ENCODE peak calls at places on chromosomes 7 and 10, in five cellular contexts. One of them, this sample, is unnamed.
A peak's percentile ranks its signal among the peaks of the same experiment; 100 is the strongest.

GRCh38 chr10:21727452-21728168 is 193.6 kb downstream of the MLLT10 start:
- DNase-seq in CD8-positive, alpha-beta T cell: no peak
- DNase-seq in suprapubic skin: no peak
- DNase-seq in sigmoid colon: no peak
- DNase-seq in Panc1: no peak
- DNase-seq in this sample: peak; percentile 40

GRCh38 chr7:156177396-156178055 is 365.3 kb upstream of the SHH start:
- DNase-seq in CD8-positive, alpha-beta T cell: no peak
- DNase-seq in suprapubic skin: peak; percentile 52
- DNase-seq in sigmoid colon: no peak
- DNase-seq in Panc1: no peak
- DNase-seq in this sample: no peak

GRCh38 chr7:138400400-138400886 is 59.6 kb upstream of the TRIM24 start:
- DNase-seq in CD8-positive, alpha-beta T cell: no peak
- DNase-seq in suprapubic skin: no peak
- DNase-seq in sigmoid colon: no peak
- DNase-seq in Panc1: no peak
- DNase-seq in this sample: no peak

GRCh38 chr7:105205592-105206211 is 183.0 kb downstream of the SRPK2 start:
- DNase-seq in CD8-positive, alpha-beta T cell: no peak
- DNase-seq in suprapubic skin: no peak
- DNase-seq in sigmoid colon: no peak
- DNase-seq in Panc1: no peak
- DNase-seq in this sample: no peak

GRCh38 chr7:118222591-118222990 is 1.9 kb upstream of the ANKRD7 start:
- DNase-seq in CD8-positive, alpha-beta T cell: no peak
- DNase-seq in suprapubic skin: no peak
- DNase-seq in sigmoid colon: no peak
- DNase-seq in Panc1: no peak
- DNase-seq in this sample: no peak

GRCh38 chr10:122056431-122057094 is 67.6 kb downstream of the TACC2 start:
- DNase-seq in CD8-positive, alpha-beta T cell: no peak
- DNase-seq in suprapubic skin: no peak
- DNase-seq in sigmoid colon: peak; percentile 57
- DNase-seq in Panc1: no peak
- DNase-seq in this sample: no peak

GRCh38 chr10:22475857-22476600 is 130.7 kb downstream of the SPAG6 start:
- DNase-seq in CD8-positive, alpha-beta T cell: no peak
- DNase-seq in suprapubic skin: no peak
- DNase-seq in sigmoid colon: no peak
- DNase-seq in Panc1: no peak
- DNase-seq in this sample: no peak

GRCh38 chr7:21828846-21829245 is 116.9 kb downstream of the CDCA7L start:
- DNase-seq in CD8-positive, alpha-beta T cell: no peak
- DNase-seq in suprapubic skin: no peak
- DNase-seq in sigmoid colon: no peak
- DNase-seq in Panc1: no peak
- DNase-seq in this sample: no peak

GRCh38 chr10:77062381-77062780 is 575.2 kb downstream of the KCNMA1 start:
- DNase-seq in CD8-positive, alpha-beta T cell: no peak
- DNase-seq in suprapubic skin: no peak
- DNase-seq in sigmoid colon: no peak
- DNase-seq in Panc1: no peak
- DNase-seq in this sample: no peak

GRCh38 chr7:141320287-141320686 is 230.9 kb upstream of the AGK start:
- DNase-seq in CD8-positive, alpha-beta T cell: no peak
- DNase-seq in suprapubic skin: no peak
- DNase-seq in sigmoid colon: no peak
- DNase-seq in Panc1: no peak
- DNase-seq in this sample: no peak

DNA sequence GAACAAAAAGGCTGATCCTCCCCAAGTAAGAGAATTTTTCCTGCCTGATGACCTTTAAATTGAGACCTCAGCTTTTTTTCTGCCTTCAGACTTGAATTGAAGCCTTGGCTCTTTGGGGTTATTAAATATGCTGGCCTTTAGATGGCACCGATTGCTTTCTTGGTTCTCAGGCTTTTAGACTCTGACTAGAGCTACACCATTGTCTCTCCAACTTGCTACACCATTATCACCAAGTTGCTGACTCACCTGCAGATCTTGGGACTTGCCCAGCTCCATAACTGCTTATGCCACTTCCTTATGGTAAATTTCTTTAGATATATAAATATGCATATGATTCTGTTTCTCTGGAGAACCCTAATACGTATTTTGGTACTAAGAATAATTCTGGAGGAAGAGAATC is 3.1 kb upstream of the ABCA13 start:
- DNase-seq in CD8-positive, alpha-beta T cell: no peak
- DNase-seq in suprapubic skin: no peak
- DNase-seq in sigmoid colon: no peak
- DNase-seq in Panc1: no peak
- DNase-seq in this sample: peak; percentile 71
- TF ChIP-seq CTCF in CD8-positive, alpha-beta T cell: no peak
- TF ChIP-seq CTCF in suprapubic skin: no peak
- TF ChIP-seq CTCF in sigmoid colon: no peak
- TF ChIP-seq CTCF in Panc1: peak; percentile 38
- TF ChIP-seq CTCF in this sample: peak; percentile 37

DNA sequence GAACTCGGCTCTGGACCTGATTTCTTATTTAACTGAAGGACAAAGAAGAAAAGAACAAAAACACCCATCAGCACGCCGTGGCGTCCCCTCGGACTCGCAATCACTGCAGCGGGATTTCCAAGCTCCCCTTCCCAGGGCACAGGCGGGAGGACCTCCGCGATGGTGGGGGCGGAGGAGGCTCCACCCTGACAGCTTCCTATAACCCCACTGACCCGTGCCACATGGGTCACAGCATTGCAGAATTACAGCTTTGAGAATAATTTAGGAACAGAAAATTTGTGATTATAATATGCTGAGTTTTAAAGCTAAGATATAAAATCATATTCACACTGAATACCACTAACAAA is 129.7 kb upstream of the SEC61G start:
- DNase-seq in CD8-positive, alpha-beta T cell: no peak
- DNase-seq in suprapubic skin: no peak
- DNase-seq in sigmoid colon: no peak
- DNase-seq in Panc1: no peak
- DNase-seq in this sample: no peak
- H3K4me3 ChIP-seq in CD8-positive, alpha-beta T cell: no peak overlapping the region
- H3K4me3 ChIP-seq in suprapubic skin: peak overlapping the region; percentile 31
- H3K4me3 ChIP-seq in sigmoid colon: peak overlapping the region; percentile 26
- H3K4me3 ChIP-seq in Panc1: no peak overlapping the region
- H3K4me3 ChIP-seq in this sample: peak overlapping the region; percentile 61

DNA sequence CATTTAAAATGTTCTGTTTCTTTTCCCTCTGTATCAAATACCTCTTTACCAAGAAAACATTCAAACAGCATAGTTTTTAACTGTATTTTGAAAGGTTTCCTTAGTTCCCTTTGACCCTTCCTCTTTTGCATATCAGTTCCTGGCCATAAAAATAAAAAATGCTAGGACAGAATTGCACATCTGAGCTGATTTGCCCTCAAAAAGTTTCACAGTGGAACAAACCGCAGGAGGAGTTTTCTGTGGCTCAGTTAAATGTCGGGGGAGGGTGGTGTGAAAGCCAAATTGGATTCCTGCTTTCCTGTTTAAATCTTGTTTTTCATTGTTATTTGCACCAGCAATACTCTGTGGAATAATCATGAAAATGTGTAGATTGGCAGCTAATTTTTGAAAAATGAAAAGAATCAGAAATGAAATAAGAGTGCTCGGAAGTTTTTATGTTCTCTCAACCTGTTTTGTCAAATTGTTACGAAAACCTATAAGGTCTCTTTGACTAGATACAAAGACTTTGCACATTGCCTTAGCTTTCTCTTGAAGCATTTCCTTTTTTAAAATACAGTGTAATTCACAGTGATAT is 8.2 kb downstream of the IKZF1 start:
- DNase-seq in CD8-positive, alpha-beta T cell: no peak
- DNase-seq in suprapubic skin: no peak
- DNase-seq in sigmoid colon: no peak
- DNase-seq in Panc1: no peak
- DNase-seq in this sample: no peak
- H3K27ac ChIP-seq in CD8-positive, alpha-beta T cell: peak overlapping the region; percentile 96
- H3K27ac ChIP-seq in suprapubic skin: no peak overlapping the region
- H3K27ac ChIP-seq in sigmoid colon: no peak overlapping the region
- H3K27ac ChIP-seq in Panc1: no peak overlapping the region
- H3K27ac ChIP-seq in this sample: no peak overlapping the region

GRCh38 chr10:118483496-118483895 is 112.0 kb downstream of the PRLHR start:
- DNase-seq in CD8-positive, alpha-beta T cell: no peak
- DNase-seq in suprapubic skin: no peak
- DNase-seq in sigmoid colon: no peak
- DNase-seq in Panc1: no peak
- DNase-seq in this sample: no peak
- TF ChIP-seq CTCF in CD8-positive, alpha-beta T cell: no peak
- TF ChIP-seq CTCF in suprapubic skin: no peak
- TF ChIP-seq CTCF in sigmoid colon: no peak
- TF ChIP-seq CTCF in Panc1: peak; percentile 30
- TF ChIP-seq CTCF in this sample: no peak

GRCh38 chr7:74481458-74482324 is 28.0 kb downstream of the GTF2IRD1 start:
- DNase-seq in CD8-positive, alpha-beta T cell: no peak
- DNase-seq in suprapubic skin: no peak
- DNase-seq in sigmoid colon: no peak
- DNase-seq in Panc1: no peak
- DNase-seq in this sample: peak; percentile 20
- H3K4me3 ChIP-seq in CD8-positive, alpha-beta T cell: no peak overlapping the region
- H3K4me3 ChIP-seq in suprapubic skin: peak overlapping the region; percentile 50
- H3K4me3 ChIP-seq in sigmoid colon: peak overlapping the region; percentile 43
- H3K4me3 ChIP-seq in Panc1: no peak overlapping the region
- H3K4me3 ChIP-seq in this sample: no peak overlapping the region

GRCh38 chr10:125000366-125001312 is 58.7 kb downstream of the ZRANB1 start:
- DNase-seq in CD8-positive, alpha-beta T cell: peak; percentile 45
- DNase-seq in suprapubic skin: peak; percentile 80
- DNase-seq in sigmoid colon: peak; percentile 62
- DNase-seq in Panc1: no peak
- DNase-seq in this sample: no peak
- H3K27ac ChIP-seq in CD8-positive, alpha-beta T cell: no peak overlapping the region
- H3K27ac ChIP-seq in suprapubic skin: peak overlapping the region; percentile 74
- H3K27ac ChIP-seq in sigmoid colon: peak overlapping the region; percentile 67
- H3K27ac ChIP-seq in Panc1: no peak overlapping the region
- H3K27ac ChIP-seq in this sample: no peak overlapping the region

GRCh38 chr10:100481462-100482081 is 18.8 kb downstream of the WNT8B start:
- DNase-seq in CD8-positive, alpha-beta T cell: peak; percentile 98
- DNase-seq in suprapubic skin: peak; percentile 86
- DNase-seq in sigmoid colon: peak; percentile 87
- DNase-seq in Panc1: peak; percentile 96
- DNase-seq in this sample: peak; percentile 89
- TF ChIP-seq CTCF in CD8-positive, alpha-beta T cell: no peak
- TF ChIP-seq CTCF in suprapubic skin: no peak
- TF ChIP-seq CTCF in sigmoid colon: no peak
- TF ChIP-seq CTCF in Panc1: no peak
- TF ChIP-seq CTCF in this sample: no peak

DNA sequence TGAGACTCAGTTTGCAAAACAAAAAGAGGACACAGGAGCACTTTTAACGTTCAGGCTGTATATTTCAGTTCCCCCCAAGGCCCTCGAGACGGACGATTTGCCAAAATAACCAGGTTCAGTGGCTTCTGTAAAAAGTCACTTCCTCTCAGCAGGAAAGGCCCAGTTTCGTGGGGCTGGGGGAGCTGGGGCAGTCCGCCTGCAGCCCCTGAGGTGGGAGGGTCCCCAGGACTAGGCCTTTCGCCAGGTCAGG is 28.8 kb downstream of the WDR86 start:
- DNase-seq in CD8-positive, alpha-beta T cell: no peak
- DNase-seq in suprapubic skin: no peak
- DNase-seq in sigmoid colon: no peak
- DNase-seq in Panc1: no peak
- DNase-seq in this sample: no peak
- H3K4me3 ChIP-seq in CD8-positive, alpha-beta T cell: peak overlapping the region; percentile 54
- H3K4me3 ChIP-seq in suprapubic skin: peak overlapping the region; percentile 29
- H3K4me3 ChIP-seq in sigmoid colon: peak overlapping the region; percentile 45
- H3K4me3 ChIP-seq in Panc1: no peak overlapping the region
- H3K4me3 ChIP-seq in this sample: no peak overlapping the region

GRCh38 chr7:37448637-37449331 is at the start of gene ELMO1:
- DNase-seq in CD8-positive, alpha-beta T cell: peak; percentile 85
- DNase-seq in suprapubic skin: peak; percentile 87
- DNase-seq in sigmoid colon: peak; percentile 87
- DNase-seq in Panc1: no peak
- DNase-seq in this sample: peak; percentile 33
- H3K27ac ChIP-seq in CD8-positive, alpha-beta T cell: peak within 1 kb of the TSS; percentile 87
- H3K27ac ChIP-seq in suprapubic skin: peak within 1 kb of the TSS; percentile 95
- H3K27ac ChIP-seq in sigmoid colon: peak within 1 kb of the TSS; percentile 80
- H3K27ac ChIP-seq in Panc1: no peak within 1 kb of the TSS
- H3K27ac ChIP-seq in this sample: no peak within 1 kb of the TSS

This sample was measured in brain microvascular endothelial cell.